ENCODE peak calls at places on chromosome 10, in five cellular contexts. V is AG04450, G is cardiac muscle cell, L is B cell, E is AG09309. F is an unnamed sample.
A peak's percentile ranks its signal among the peaks of the same experiment; 100 is the strongest.

GRCh38 chr10:58384536-58384998 is 643 bp upstream of the TFAM start:
- DNase-seq in V (no peak), G (peak; percentile 2), L (no peak), E (no peak), F (no peak)

GRCh38 chr10:14604181-14605142 is 170.2 kb downstream of the FAM107B start:
- DNase-seq in V (no peak), G (peak; percentile 90), L (peak; percentile 89), E (no peak), F (peak; percentile 91)

GRCh38 chr10:29951441-29951931 is 107.9 kb downstream of the JCAD start:
- DNase-seq in V (no peak), G (no peak), L (no peak), E (no peak), F (no peak)

GRCh38 chr10:4352566-4352961 is 473.4 kb upstream of the AKR1E2 start:
- DNase-seq in V (no peak), G (no peak), L (no peak), E (no peak), F (no peak)

GRCh38 chr10:8054243-8054497 is 318 bp upstream of the GATA3 start:
- DNase-seq in V (no peak), G (no peak), L (no peak), E (no peak), F (no peak)

GRCh38 chr10:58618158-58618676 is 105.5 kb downstream of the BICC1 start:
- DNase-seq in V (no peak), G (no peak), L (no peak), E (no peak), F (no peak)

GRCh38 chr10:63628526-63629362 is 107.5 kb downstream of the REEP3 start:
- DNase-seq in V (no peak), G (peak; percentile 98), L (peak; percentile 55), E (no peak), F (peak; percentile 64)

GRCh38 chr10:44781131-44781530 is 130.0 kb upstream of the TMEM72 start:
- DNase-seq in V (no peak), G (no peak), L (no peak), E (no peak), F (no peak)

GRCh38 chr10:74936577-74937445 is 110.4 kb downstream of the KAT6B start:
- DNase-seq in V (no peak), G (no peak), L (no peak), E (no peak), F (no peak)

GRCh38 chr10:55215699-55216098 is 414.7 kb upstream of the PCDH15 start:
- DNase-seq in V (no peak), G (no peak), L (no peak), E (no peak), F (no peak)

GRCh38 chr10:86684305-86684704 is 16.0 kb downstream of the LDB3 start:
- DNase-seq in V (no peak), G (peak; percentile 95), L (no peak), E (no peak), F (no peak)
- TF ChIP-seq CTCF in V (peak; percentile 60), G (peak; percentile 42), L (no peak), E (peak; percentile 59), F (peak; percentile 14)

DNA sequence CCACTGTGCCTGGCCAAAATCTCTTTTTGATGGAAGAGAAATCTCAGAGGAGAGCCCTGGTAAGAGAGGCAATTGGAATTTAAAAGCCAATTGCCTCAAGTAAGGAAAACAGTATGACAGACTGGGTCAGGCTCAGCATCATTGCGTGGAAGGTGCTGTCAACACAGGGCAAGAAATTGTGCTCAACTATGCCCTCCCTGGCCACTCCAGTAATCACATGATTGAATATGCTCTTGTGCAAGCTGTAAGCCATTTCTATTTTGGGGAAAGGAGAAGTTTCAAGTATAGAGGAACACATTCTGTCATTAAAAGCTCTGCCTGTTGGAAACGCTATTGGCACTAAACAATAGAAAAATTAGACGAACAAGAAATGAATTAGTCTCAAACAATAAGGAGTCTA is 1127.7 kb downstream of the REEP3 start:
- DNase-seq in V (no peak), G (peak; percentile 49), L (no peak), E (no peak), F (peak; percentile 1)
- TF ChIP-seq CTCF in V (no peak), G (no peak), L (no peak), E (no peak), F (no peak)

GRCh38 chr10:86803156-86803555 is 46.7 kb downstream of the BMPR1A start:
- DNase-seq in V (no peak), G (no peak), L (no peak), E (no peak), F (no peak)
- TF ChIP-seq CTCF in V (no peak), G (no peak), L (no peak), E (no peak), F (no peak)

DNA sequence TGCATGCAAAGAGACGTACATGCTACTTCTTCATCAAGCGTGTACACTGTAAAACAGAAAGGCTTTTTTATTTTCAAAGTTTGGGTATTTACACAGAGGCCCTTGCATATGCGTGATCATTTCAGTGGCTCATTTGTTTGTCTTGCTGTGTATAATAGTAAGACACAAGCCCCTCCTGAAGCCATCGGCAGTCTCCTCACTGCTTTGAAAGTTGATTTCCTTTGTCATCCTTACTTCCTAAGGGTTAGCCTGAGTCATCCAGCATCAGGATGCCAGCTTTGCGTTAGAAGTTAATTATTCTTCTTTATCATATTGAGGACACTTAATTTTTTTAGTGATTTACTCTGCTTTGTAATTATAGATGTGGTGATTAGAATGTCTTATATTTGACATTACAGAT is 72.5 kb upstream of the CTBP2 start:
- DNase-seq in V (no peak), G (no peak), L (no peak), E (no peak), F (no peak)
- TF ChIP-seq CTCF in V (no peak), G (no peak), L (no peak), E (no peak), F (no peak)

DNA sequence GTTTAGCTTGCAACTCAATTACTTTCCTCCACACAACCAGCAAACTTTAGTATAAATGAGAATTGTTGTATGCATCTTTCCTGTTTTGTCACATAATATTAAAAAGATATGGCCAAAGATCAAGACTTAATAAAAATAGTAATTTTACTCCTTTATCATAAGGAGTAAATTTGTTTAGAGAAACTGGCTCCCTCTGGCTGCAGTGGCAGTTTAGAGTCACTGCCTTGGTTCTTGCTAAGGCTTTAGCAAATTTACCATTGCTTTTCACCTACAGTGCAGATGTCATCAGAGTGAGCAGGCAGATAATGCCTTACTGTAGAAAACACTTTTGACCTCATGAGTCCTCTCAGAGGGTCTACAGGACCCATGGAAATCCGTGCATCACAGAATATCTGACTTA is 2.6 kb downstream of the PRPF18 start:
- DNase-seq in V (no peak), G (no peak), L (no peak), E (no peak), F (no peak)
- TF ChIP-seq CTCF in V (peak; percentile 12), G (no peak), L (no peak), E (peak; percentile 24), F (no peak)

GRCh38 chr10:70459061-70459770 is 17.7 kb upstream of the NODAL start:
- DNase-seq in V (no peak), G (peak; percentile 36), L (no peak), E (no peak), F (no peak)

GRCh38 chr10:70456164-70456563 is 14.7 kb upstream of the NODAL start:
- DNase-seq in V (no peak), G (no peak), L (no peak), E (no peak), F (no peak)

GRCh38 chr10:70457759-70458305 is 16.4 kb upstream of the NODAL start:
- DNase-seq in V (no peak), G (no peak), L (no peak), E (no peak), F (no peak)

GRCh38 chr10:70459771-70460490 is 18.4 kb upstream of the NODAL start:
- DNase-seq in V (no peak), G (no peak), L (no peak), E (no peak), F (no peak)

DNA sequence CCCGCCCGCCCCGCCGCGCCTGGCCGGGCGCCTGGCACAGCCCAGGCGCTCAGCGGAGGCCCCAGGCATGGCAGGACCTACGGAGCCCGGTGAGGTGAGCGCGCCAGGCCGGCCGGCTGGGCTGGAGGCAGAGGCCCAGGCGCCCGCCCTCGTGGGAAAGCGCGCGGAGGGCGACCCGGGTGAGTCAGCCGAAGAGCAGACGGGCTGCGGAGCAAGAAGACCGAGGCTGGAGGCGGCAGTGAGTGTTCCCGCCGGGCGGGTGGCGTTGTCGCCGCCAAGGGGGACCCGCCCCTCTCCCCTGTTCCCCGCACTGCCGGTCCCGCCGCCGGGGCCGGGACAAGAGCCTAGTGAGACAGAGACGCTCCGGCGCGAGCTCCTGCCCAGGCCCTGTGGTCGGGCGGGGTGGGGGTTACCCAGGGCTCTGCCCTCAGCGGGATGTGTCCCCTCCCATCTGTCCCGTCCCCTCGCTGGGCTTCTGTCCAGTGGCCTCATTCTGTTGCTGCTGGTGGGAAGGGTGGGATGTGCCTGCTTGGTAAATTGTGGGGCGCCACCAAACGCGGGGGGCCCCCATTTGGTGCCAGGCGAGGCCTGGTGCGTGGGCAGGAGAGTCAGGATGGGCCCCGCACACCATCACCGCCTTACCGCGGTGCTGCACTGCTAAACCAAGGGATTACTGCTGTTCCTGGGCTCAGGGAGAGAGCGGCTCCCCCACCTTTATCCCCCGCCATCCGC is 17.0 kb upstream of the NODAL start:
- DNase-seq in V (peak; percentile 26), G (peak; percentile 68), L (peak; percentile 67), E (peak; percentile 24), F (no peak)
- TF ChIP-seq CTCF in V (no peak), G (no peak), L (no peak), E (no peak), F (no peak)